ENCODE peak calls at places on chromosomes 11 and 22, in four cellular contexts. V, L, Y and J are unnamed samples.

GRCh38 chr22:37514526-37515051 is 4.6 kb downstream of the CARD10 start:
- DNase-seq in L (peak; percentile 42), Y (no peak), V (no peak), J (no peak)

GRCh38 chr11:60918941-60919275 is 5.0 kb downstream of the TMEM109 start:
- DNase-seq in Y (no peak), L (no peak), V (peak; percentile 40), J (no peak)

GRCh38 chr11:7576671-7577225 is 62.9 kb downstream of the PPFIBP2 start:
- DNase-seq in V (peak; percentile 47), L (no peak), Y (no peak), J (no peak)

GRCh38 chr11:125062931-125063428 is at the start of gene SLC37A2:
- DNase-seq in V (peak; percentile 54), L (peak; percentile 75), Y (peak; percentile 78), J (peak; percentile 73)

GRCh38 chr11:128039140-128040021 is 548.0 kb downstream of the ETS1 start:
- DNase-seq in L (peak; percentile 80), Y (no peak), V (peak; percentile 82), J (peak; percentile 91)

GRCh38 chr11:10561947-10562346 is 6.5 kb downstream of the LYVE1 start:
- DNase-seq in Y (no peak), L (no peak), V (no peak), J (no peak)

GRCh38 chr11:92141159-92141558 is 83.5 kb upstream of the FAT3 start:
- DNase-seq in Y (no peak), V (no peak), L (no peak), J (no peak)

GRCh38 chr11:8227156-8228152 is 36.2 kb downstream of the LMO1 start:
- DNase-seq in V (no peak), L (no peak), Y (no peak), J (no peak)

GRCh38 chr11:106482920-106483761 is 405.7 kb downstream of the AASDHPPT start:
- DNase-seq in Y (peak; percentile 4), V (peak; percentile 84), L (no peak), J (no peak)

GRCh38 chr11:113572349-113572748 is 97.2 kb upstream of the DRD2 start:
- DNase-seq in L (no peak), Y (no peak), V (no peak), J (no peak)

GRCh38 chr11:44823920-44824704 is 97.3 kb downstream of the TSPAN18 start:
- DNase-seq in L (no peak), Y (peak; percentile 30), V (no peak), J (no peak)

GRCh38 chr11:120613264-120614226 is 102.0 kb downstream of the GRIK4 start:
- DNase-seq in Y (no peak), L (no peak), V (no peak), J (no peak)

GRCh38 chr11:1153951-1154487 is 3.7 kb upstream of the MUC5AC start:
- DNase-seq in L (peak; percentile 70), Y (no peak), V (peak; percentile 97), J (no peak)

GRCh38 chr22:46391486-46392136 is 56.1 kb downstream of the TRMU start:
- DNase-seq in V (no peak), L (no peak), Y (no peak), J (no peak)

DNA sequence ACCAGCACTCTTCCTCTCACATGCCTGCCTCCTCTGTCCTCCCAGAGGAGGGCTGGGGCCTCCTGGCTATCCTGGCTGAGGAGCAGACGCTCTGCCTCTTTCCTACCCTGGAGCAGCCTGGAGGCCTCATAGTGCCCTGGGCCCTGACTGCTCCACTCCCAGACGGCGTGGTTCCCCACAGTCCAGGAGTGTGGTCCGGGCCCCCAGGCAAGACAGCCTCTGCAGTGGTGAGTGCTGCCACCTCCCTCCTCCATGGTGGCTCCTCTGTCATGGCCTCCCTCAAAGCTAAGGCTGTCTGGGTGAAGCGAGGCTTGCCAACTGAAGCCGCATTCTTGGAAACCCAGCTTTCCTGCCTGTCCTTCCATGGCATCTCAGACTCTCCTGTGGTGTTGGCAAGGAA is 19.8 kb downstream of the GAB4 start:
- DNase-seq in Y (no peak), V (no peak), L (no peak), J (no peak)
- TF ChIP-seq CTCF in Y (no peak), V (no peak), L (no peak), J (no peak)

GRCh38 chr11:18540207-18541009 is 13.7 kb upstream of the TSG101 start:
- DNase-seq in Y (no peak), V (peak; percentile 25), L (no peak), J (no peak)
- TF ChIP-seq CTCF in Y (peak; percentile 23), V (peak; percentile 46), L (no peak), J (peak; percentile 70)

DNA sequence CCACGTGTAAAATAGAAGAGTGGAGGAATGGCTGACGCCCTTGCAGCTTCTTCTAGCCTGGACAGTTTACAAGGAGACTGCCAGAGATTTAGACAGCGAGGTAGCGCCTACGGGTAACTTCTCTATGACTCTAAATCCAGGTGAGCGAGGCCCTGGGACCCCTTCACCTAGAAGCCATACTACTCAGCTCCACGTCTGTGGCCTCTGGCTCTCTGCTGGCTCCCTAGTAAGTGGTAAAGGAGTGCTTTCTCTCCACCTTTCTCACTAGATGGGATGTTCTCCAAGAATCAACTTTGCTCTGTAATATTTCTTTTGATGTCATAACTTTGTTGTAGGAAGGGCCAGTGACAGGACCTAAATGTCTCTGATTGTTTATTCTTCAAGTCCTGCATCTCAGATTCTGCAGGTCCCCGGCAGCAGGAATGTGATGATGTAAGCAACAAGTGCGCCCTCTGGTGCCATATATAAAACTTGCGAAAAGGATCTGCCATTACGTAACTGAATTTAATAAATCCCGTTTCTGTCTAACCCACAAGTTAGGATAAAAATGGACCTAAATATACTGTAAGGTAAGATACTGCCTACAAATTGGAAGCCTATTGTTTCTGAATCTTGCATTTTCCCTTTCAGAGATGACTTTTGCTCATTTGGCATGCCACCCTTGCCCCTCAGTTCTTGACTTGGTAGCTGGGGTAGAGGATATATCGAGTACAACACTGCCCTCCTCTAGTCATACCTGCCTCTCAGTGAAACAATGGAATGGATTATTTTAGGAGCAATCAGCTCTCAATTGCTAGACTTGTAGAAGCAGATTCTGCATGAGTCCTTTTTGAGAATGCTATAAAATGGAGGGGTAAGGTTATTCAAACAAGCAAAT is 11.0 kb upstream of the PTPN5 start:
- DNase-seq in V (peak; percentile 71), Y (peak; percentile 59), L (no peak), J (peak; percentile 66)
- TF ChIP-seq CTCF in V (peak; percentile 68), Y (peak; percentile 66), L (peak; percentile 14), J (peak; percentile 59)

DNA sequence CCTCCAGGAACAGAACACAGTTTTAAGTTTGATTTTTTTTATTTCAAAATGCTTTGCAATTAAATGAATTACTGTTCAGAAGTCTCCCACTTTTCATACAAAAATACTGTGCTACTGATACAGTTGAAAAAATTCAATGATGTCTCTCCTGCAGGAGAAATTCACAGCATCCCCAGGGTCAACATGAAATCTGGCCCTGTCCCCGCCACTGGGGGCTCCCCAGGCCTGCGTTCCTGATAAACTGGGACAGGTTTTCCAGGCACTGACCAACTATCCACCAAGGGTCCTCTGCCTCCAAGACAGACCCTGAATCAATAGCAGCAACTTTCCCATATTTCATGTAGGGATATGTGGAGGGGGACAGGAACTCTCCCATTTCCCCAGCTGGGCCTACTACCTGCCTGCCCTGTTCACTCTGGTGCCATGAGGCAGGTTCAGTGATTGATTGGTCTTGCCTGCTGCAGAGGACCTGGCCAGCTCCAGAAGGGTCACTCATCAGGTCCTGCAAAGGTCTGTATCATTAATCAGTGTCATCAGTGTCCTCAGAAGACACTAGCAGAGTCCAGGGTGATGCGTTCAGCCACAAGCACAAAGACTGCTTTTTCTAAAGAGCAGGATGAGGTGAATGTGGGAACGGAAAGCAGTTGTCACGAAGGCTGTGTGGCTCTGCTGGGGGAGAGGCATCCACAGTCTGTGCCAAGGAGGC is 43.4 kb downstream of the PISD start:
- DNase-seq in Y (no peak), L (no peak), V (no peak), J (no peak)
- TF ChIP-seq CTCF in Y (no peak), L (no peak), V (no peak), J (no peak)

GRCh38 chr22:31952459-31952858 is 8.1 kb downstream of the YWHAH start:
- DNase-seq in L (no peak), Y (no peak), V (peak; percentile 93), J (no peak)

GRCh38 chr22:31952094-31952401 is 7.7 kb downstream of the YWHAH start:
- DNase-seq in Y (no peak), L (no peak), V (no peak), J (no peak)

GRCh38 chr22:31951201-31952093 is 7.1 kb downstream of the YWHAH start:
- DNase-seq in V (no peak), L (no peak), Y (no peak), J (peak; percentile 47)

GRCh38 chr22:31948002-31948401 is 3.7 kb downstream of the YWHAH start:
- DNase-seq in Y (no peak), L (no peak), V (no peak), J (no peak)

DNA sequence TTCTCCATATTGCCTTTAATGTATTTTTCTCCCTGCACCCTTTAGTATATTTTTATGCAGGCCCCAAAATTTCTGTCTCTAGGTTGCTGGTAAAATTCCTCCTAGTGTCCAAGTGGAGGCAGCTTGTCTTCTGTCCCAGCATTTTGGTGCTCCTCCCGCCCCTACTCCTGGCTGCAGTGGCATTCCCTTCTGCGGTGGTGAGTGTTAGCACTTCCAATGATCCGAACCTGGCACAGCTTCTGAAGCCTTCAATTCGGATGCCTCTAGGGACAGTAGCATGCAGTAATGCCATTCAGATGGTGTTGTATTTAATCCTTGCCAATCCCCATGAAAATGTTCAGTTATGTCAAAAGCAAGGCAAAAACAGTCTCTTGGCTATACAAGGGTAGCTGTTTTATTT is 5.9 kb downstream of the YWHAH start:
- DNase-seq in L (no peak), Y (no peak), V (no peak), J (no peak)
- TF ChIP-seq CTCF in L (no peak), Y (no peak), V (no peak), J (no peak)

GRCh38 chr11:36711104-36711825 is 113.2 kb upstream of the RAG2 start:
- DNase-seq in L (no peak), Y (no peak), V (no peak), J (no peak)
- TF ChIP-seq CTCF in L (no peak), Y (no peak), V (no peak), J (no peak)

DNA sequence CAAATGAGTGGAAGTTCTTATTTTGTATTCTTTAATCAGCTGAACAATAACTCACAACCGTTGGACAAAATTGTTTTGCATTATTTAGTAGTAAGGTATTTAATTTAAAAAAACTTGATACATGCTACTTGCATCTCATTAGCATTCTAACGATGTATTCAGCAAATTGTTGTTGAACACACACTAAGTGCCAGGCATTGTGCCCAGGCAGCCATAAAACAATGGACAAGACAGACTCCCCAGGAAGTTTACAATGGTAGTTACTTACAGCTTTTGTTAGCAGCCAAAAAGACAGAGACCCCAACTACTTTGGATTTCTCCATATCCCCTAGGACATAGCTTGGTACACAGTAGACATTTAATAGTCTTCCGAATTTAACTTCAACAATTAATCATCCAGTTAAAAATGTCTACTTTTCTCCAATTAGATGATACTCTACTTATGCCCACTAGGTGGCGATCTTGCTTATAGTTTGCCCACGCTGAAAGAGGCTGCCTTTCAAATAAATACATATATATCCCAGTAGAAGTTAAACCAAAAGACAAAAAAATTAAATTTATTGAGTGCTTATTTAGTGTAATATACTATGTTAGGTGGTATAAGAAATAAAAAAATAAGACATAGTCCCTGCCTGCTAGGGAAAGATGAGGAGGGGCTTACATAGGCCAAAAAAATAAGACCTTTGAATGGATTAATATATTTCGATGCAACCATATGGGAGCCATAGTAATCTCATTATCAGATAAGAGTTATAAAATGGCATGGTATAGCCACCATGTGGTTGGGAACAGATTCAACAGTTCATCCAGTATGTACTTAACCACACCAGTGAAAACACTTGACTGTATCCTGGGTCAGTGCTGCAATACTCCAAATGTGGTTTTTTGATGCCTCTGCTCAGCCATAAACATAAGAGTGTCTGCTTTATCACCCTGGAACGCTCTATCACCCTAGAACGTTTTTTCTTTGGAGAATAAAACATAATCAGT is 2.1 kb upstream of the FJX1 start:
- DNase-seq in V (peak; percentile 74), Y (no peak), L (no peak), J (peak; percentile 46)
- TF ChIP-seq CTCF in V (peak; percentile 81), Y (peak; percentile 77), L (peak; percentile 46), J (peak; percentile 87)